ENCODE peak calls at places on chromosomes 6 and 20, in seven cellular contexts. One of them, this sample, is unnamed.

GRCh38 chr6:11423667-11424066 is 113.9 kb upstream of the TMEM170B start:
- DNase-seq in endothelial cell of umbilical vein: peak; percentile 31
- DNase-seq in right cardiac atrium: no peak
- DNase-seq in tibial nerve: no peak
- DNase-seq in hepatocyte: no peak
- DNase-seq in lower lobe of right lung: no peak
- DNase-seq in lung: no peak
- DNase-seq in this sample: no peak

GRCh38 chr6:16807956-16808355 is 46.7 kb upstream of the ATXN1 start:
- DNase-seq in endothelial cell of umbilical vein: no peak
- DNase-seq in right cardiac atrium: no peak
- DNase-seq in tibial nerve: no peak
- DNase-seq in hepatocyte: no peak
- DNase-seq in lower lobe of right lung: no peak
- DNase-seq in lung: no peak
- DNase-seq in this sample: no peak

GRCh38 chr20:54048489-54048888 is 21.9 kb downstream of the BCAS1 start:
- DNase-seq in endothelial cell of umbilical vein: no peak
- DNase-seq in right cardiac atrium: no peak
- DNase-seq in tibial nerve: no peak
- DNase-seq in hepatocyte: no peak
- DNase-seq in lower lobe of right lung: no peak
- DNase-seq in lung: no peak
- DNase-seq in this sample: no peak

GRCh38 chr6:110400208-110400607 is 15.2 kb downstream of the DDO start:
- DNase-seq in endothelial cell of umbilical vein: no peak
- DNase-seq in right cardiac atrium: no peak
- DNase-seq in tibial nerve: no peak
- DNase-seq in hepatocyte: no peak
- DNase-seq in lower lobe of right lung: no peak
- DNase-seq in lung: no peak
- DNase-seq in this sample: no peak

GRCh38 chr20:49965781-49966304 is 16.9 kb upstream of the SNAI1 start:
- DNase-seq in endothelial cell of umbilical vein: no peak
- DNase-seq in right cardiac atrium: no peak
- DNase-seq in tibial nerve: no peak
- DNase-seq in hepatocyte: no peak
- DNase-seq in lower lobe of right lung: no peak
- DNase-seq in lung: no peak
- DNase-seq in this sample: peak; percentile 82

GRCh38 chr6:161407581-161407980 is 133.7 kb upstream of the AGPAT4 start:
- DNase-seq in endothelial cell of umbilical vein: no peak
- DNase-seq in right cardiac atrium: no peak
- DNase-seq in tibial nerve: no peak
- DNase-seq in hepatocyte: no peak
- DNase-seq in lower lobe of right lung: no peak
- DNase-seq in lung: no peak
- DNase-seq in this sample: peak; percentile 8

GRCh38 chr20:20713244-20713765 is 861 bp upstream of the RALGAPA2 start:
- DNase-seq in endothelial cell of umbilical vein: no peak
- DNase-seq in right cardiac atrium: peak; percentile 66
- DNase-seq in tibial nerve: no peak
- DNase-seq in hepatocyte: no peak
- DNase-seq in lower lobe of right lung: peak; percentile 49
- DNase-seq in lung: no peak
- DNase-seq in this sample: peak; percentile 16

GRCh38 chr6:123962508-123962907 is 158.8 kb downstream of the NKAIN2 start:
- DNase-seq in endothelial cell of umbilical vein: no peak
- DNase-seq in right cardiac atrium: no peak
- DNase-seq in tibial nerve: no peak
- DNase-seq in hepatocyte: peak; percentile 69
- DNase-seq in lower lobe of right lung: peak; percentile 72
- DNase-seq in lung: peak; percentile 73
- DNase-seq in this sample: peak; percentile 21

GRCh38 chr20:25135031-25135430 is 53.1 kb upstream of the VSX1 start:
- DNase-seq in endothelial cell of umbilical vein: no peak
- DNase-seq in right cardiac atrium: no peak
- DNase-seq in tibial nerve: no peak
- DNase-seq in hepatocyte: no peak
- DNase-seq in lower lobe of right lung: no peak
- DNase-seq in lung: no peak
- DNase-seq in this sample: no peak

GRCh38 chr20:41072099-41072798 is 43.6 kb downstream of the TOP1 start:
- DNase-seq in endothelial cell of umbilical vein: peak; percentile 93
- DNase-seq in right cardiac atrium: peak; percentile 39
- DNase-seq in tibial nerve: no peak
- DNase-seq in hepatocyte: peak; percentile 51
- DNase-seq in lower lobe of right lung: no peak
- DNase-seq in lung: no peak
- DNase-seq in this sample: no peak

GRCh38 chr6:6781172-6781876 is 192.8 kb downstream of the LY86 start:
- DNase-seq in endothelial cell of umbilical vein: no peak
- DNase-seq in right cardiac atrium: peak; percentile 82
- DNase-seq in tibial nerve: peak; percentile 41
- DNase-seq in hepatocyte: peak; percentile 62
- DNase-seq in lower lobe of right lung: no peak
- DNase-seq in lung: no peak
- DNase-seq in this sample: no peak

GRCh38 chr20:59686404-59687346 is 82.3 kb downstream of the PHACTR3 start:
- DNase-seq in endothelial cell of umbilical vein: no peak
- DNase-seq in right cardiac atrium: no peak
- DNase-seq in tibial nerve: no peak
- DNase-seq in hepatocyte: no peak
- DNase-seq in lower lobe of right lung: no peak
- DNase-seq in lung: no peak
- DNase-seq in this sample: no peak

GRCh38 chr6:3911614-3912336 is 62.6 kb downstream of the FAM50B start:
- DNase-seq in endothelial cell of umbilical vein: peak; percentile 91
- DNase-seq in right cardiac atrium: peak; percentile 82
- DNase-seq in tibial nerve: no peak
- DNase-seq in hepatocyte: peak; percentile 75
- DNase-seq in lower lobe of right lung: no peak
- DNase-seq in lung: peak; percentile 62
- DNase-seq in this sample: peak; percentile 37

GRCh38 chr20:33005132-33005566 is 916 bp upstream of the SUN5 start:
- DNase-seq in endothelial cell of umbilical vein: no peak
- DNase-seq in right cardiac atrium: no peak
- DNase-seq in tibial nerve: no peak
- DNase-seq in hepatocyte: no peak
- DNase-seq in lower lobe of right lung: no peak
- DNase-seq in lung: no peak
- DNase-seq in this sample: peak; percentile 42

GRCh38 chr6:15109338-15110090 is 136.4 kb upstream of the JARID2 start:
- DNase-seq in endothelial cell of umbilical vein: no peak
- DNase-seq in right cardiac atrium: no peak
- DNase-seq in tibial nerve: no peak
- DNase-seq in hepatocyte: no peak
- DNase-seq in lower lobe of right lung: no peak
- DNase-seq in lung: no peak
- DNase-seq in this sample: no peak

DNA sequence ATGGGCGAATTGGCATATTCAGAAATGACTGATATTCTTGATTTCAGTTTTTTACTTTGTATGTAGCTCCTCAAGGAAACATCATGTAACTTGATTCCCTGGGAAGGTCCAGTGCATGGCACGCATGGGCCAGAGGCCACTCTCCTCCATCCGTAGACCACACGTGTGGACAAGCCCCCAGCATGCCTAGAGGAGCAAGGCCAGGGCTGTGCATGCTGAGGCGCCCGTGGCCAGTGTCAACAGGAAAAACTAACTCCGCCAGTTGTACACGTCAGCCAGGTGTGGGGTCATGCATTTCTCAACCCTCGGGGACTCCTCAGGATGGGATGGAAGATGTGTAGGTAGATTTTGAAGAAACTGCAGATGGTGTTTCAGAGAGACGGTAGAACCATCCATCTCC is 37.8 kb upstream of the CD93 start:
- DNase-seq in endothelial cell of umbilical vein: no peak
- DNase-seq in right cardiac atrium: no peak
- DNase-seq in tibial nerve: no peak
- DNase-seq in hepatocyte: no peak
- DNase-seq in lower lobe of right lung: no peak
- DNase-seq in lung: no peak
- DNase-seq in this sample: no peak
- H3K4me1 ChIP-seq in endothelial cell of umbilical vein: peaks cover 8% of the 10 kb centered on the region
- H3K4me1 ChIP-seq in right cardiac atrium: peaks cover 8% of the 10 kb centered on the region
- H3K4me1 ChIP-seq in tibial nerve: no peaks in the 10 kb centered on the region
- H3K4me1 ChIP-seq in hepatocyte: peaks cover 24% of the 10 kb centered on the region
- H3K4me1 ChIP-seq in lower lobe of right lung: peaks cover 49% of the 10 kb centered on the region
- H3K4me1 ChIP-seq in lung: peaks cover 28% of the 10 kb centered on the region
- H3K4me1 ChIP-seq in this sample: peaks cover 21% of the 10 kb centered on the region

GRCh38 chr20:63496404-63497120 is 2.3 kb downstream of the EEF1A2 start:
- DNase-seq in endothelial cell of umbilical vein: no peak
- DNase-seq in right cardiac atrium: peak; percentile 34
- DNase-seq in tibial nerve: no peak
- DNase-seq in hepatocyte: no peak
- DNase-seq in lower lobe of right lung: no peak
- DNase-seq in lung: no peak
- DNase-seq in this sample: peak; percentile 51

GRCh38 chr20:63495771-63496403 is 3.0 kb downstream of the EEF1A2 start:
- DNase-seq in endothelial cell of umbilical vein: peak; percentile 44
- DNase-seq in right cardiac atrium: peak; percentile 88
- DNase-seq in tibial nerve: peak; percentile 36
- DNase-seq in hepatocyte: peak; percentile 84
- DNase-seq in lower lobe of right lung: peak; percentile 83
- DNase-seq in lung: peak; percentile 73
- DNase-seq in this sample: peak; percentile 74

GRCh38 chr20:63497946-63498935 is 642 bp downstream of the EEF1A2 start:
- DNase-seq in endothelial cell of umbilical vein: no peak
- DNase-seq in right cardiac atrium: peak; percentile 72
- DNase-seq in tibial nerve: no peak
- DNase-seq in hepatocyte: peak; percentile 81
- DNase-seq in lower lobe of right lung: no peak
- DNase-seq in lung: no peak
- DNase-seq in this sample: peak; percentile 70

GRCh38 chr20:63498950-63499332 is at the start of gene EEF1A2:
- DNase-seq in endothelial cell of umbilical vein: no peak
- DNase-seq in right cardiac atrium: peak; percentile 85
- DNase-seq in tibial nerve: no peak
- DNase-seq in hepatocyte: peak; percentile 78
- DNase-seq in lower lobe of right lung: no peak
- DNase-seq in lung: no peak
- DNase-seq in this sample: peak; percentile 77

GRCh38 chr20:63497138-63497945 is 1.5 kb downstream of the EEF1A2 start:
- DNase-seq in endothelial cell of umbilical vein: no peak
- DNase-seq in right cardiac atrium: peak; percentile 82
- DNase-seq in tibial nerve: no peak
- DNase-seq in hepatocyte: no peak
- DNase-seq in lower lobe of right lung: no peak
- DNase-seq in lung: no peak
- DNase-seq in this sample: peak; percentile 54
- H3K4me3 ChIP-seq in endothelial cell of umbilical vein: no peak overlapping the region
- H3K4me3 ChIP-seq in right cardiac atrium: peak overlapping the region; percentile 71
- H3K4me3 ChIP-seq in tibial nerve: no peak overlapping the region
- H3K4me3 ChIP-seq in hepatocyte: no peak overlapping the region
- H3K4me3 ChIP-seq in lower lobe of right lung: no peak overlapping the region
- H3K4me3 ChIP-seq in lung: no peak overlapping the region
- H3K4me3 ChIP-seq in this sample: no peak overlapping the region

DNA sequence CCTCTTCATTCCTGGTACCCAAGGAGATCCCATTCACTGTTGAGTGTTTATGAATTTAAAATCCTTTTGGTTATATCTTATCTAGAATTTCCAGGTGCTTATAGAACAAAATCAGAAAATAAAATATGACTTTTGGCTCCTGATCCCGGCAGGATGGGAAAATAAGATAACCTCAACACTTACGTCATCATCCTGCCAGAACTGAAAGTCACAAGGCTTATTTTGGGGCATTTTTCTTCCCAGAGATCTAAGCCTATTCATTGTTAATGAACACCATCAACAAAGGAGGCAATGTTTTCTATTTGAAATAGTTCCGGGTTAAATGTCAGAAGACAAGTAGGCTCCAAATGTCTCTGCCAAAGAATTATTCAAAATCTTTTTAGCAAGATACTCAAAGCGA is 580.6 kb downstream of the TFAP2A start:
- DNase-seq in endothelial cell of umbilical vein: peak; percentile 90
- DNase-seq in right cardiac atrium: no peak
- DNase-seq in tibial nerve: no peak
- DNase-seq in hepatocyte: no peak
- DNase-seq in lower lobe of right lung: no peak
- DNase-seq in lung: no peak
- DNase-seq in this sample: no peak
- H3K9me3 ChIP-seq in endothelial cell of umbilical vein: no peaks in the 10 kb centered on the region
- H3K9me3 ChIP-seq in right cardiac atrium: no peaks in the 10 kb centered on the region
- H3K9me3 ChIP-seq in tibial nerve: no peaks in the 10 kb centered on the region
- H3K9me3 ChIP-seq in hepatocyte: no peaks in the 10 kb centered on the region
- H3K9me3 ChIP-seq in lower lobe of right lung: no peaks in the 10 kb centered on the region
- H3K9me3 ChIP-seq in lung: no peaks in the 10 kb centered on the region
- H3K9me3 ChIP-seq in this sample: no peaks in the 10 kb centered on the region

GRCh38 chr6:167118839-167119238 is 4.1 kb upstream of the CCR6 start:
- DNase-seq in endothelial cell of umbilical vein: no peak
- DNase-seq in right cardiac atrium: no peak
- DNase-seq in tibial nerve: no peak
- DNase-seq in hepatocyte: no peak
- DNase-seq in lower lobe of right lung: no peak
- DNase-seq in lung: no peak
- DNase-seq in this sample: no peak
- H3K4me1 ChIP-seq in endothelial cell of umbilical vein: no peaks in the 10 kb centered on the region
- H3K4me1 ChIP-seq in right cardiac atrium: no peaks in the 10 kb centered on the region
- H3K4me1 ChIP-seq in tibial nerve: no peaks in the 10 kb centered on the region
- H3K4me1 ChIP-seq in hepatocyte: peaks cover 22% of the 10 kb centered on the region
- H3K4me1 ChIP-seq in lower lobe of right lung: no peaks in the 10 kb centered on the region
- H3K4me1 ChIP-seq in lung: no peaks in the 10 kb centered on the region
- H3K4me1 ChIP-seq in this sample: peaks cover 16% of the 10 kb centered on the region